ENCODE peak calls at places on chromosomes 12 and 14, in six cellular contexts. J is A549, N is SK-N-SH, Y is HepG2, L is GM12878, U is K562. K is an unnamed sample.

GRCh38 chr12:51156366-51156765 is 16.6 kb downstream of the TFCP2 start:
- DNase-seq in U (no peak), N (no peak), J (no peak), L (no peak), Y (no peak), K (no peak)

GRCh38 chr12:57063991-57064725 is 14.2 kb upstream of the MYO1A start:
- DNase-seq in J (no peak), Y (no peak), N (no peak), U (no peak), L (peak; percentile 69), K (peak; percentile 41)

GRCh38 chr12:91846466-91847055 is 299.1 kb downstream of the BTG1 start:
- DNase-seq in U (no peak), N (no peak), L (no peak), Y (no peak), J (no peak), K (peak; percentile 3)

GRCh38 chr12:46300906-46301305 is 32.1 kb upstream of the SLC38A1 start:
- DNase-seq in J (no peak), N (no peak), U (no peak), Y (no peak), L (no peak), K (peak; percentile 27)

GRCh38 chr12:69556383-69556782 is 28.9 kb upstream of the CCT2 start:
- DNase-seq in J (no peak), U (no peak), L (no peak), Y (peak; percentile 10), N (no peak), K (no peak)

GRCh38 chr14:67675219-67675582 is 769 bp upstream of the VTI1B start:
- DNase-seq in U (no peak), L (no peak), Y (no peak), J (no peak), N (no peak), K (no peak)

GRCh38 chr12:129746318-129746717 is 157.5 kb downstream of the TMEM132D start:
- DNase-seq in L (no peak), U (no peak), J (no peak), N (no peak), Y (no peak), K (no peak)

GRCh38 chr12:49750027-49750977 is 8.9 kb downstream of the TMBIM6 start:
- DNase-seq in L (peak; percentile 36), U (no peak), J (no peak), Y (peak; percentile 31), N (no peak), K (peak; percentile 80)

GRCh38 chr14:39988939-39989338 is 556.7 kb upstream of the FBXO33 start:
- DNase-seq in Y (peak; percentile 64), N (no peak), L (no peak), J (no peak), U (no peak), K (no peak)

GRCh38 chr12:6914246-6914947 is at the start of gene ENO2:
- DNase-seq in N (peak; percentile 91), J (peak; percentile 79), Y (peak; percentile 44), U (peak; percentile 44), L (no peak), K (peak; percentile 63)

GRCh38 chr12:75438052-75438754 is 42.4 kb upstream of the GLIPR1 start:
- DNase-seq in Y (no peak), L (no peak), J (no peak), U (no peak), N (no peak), K (no peak)

GRCh38 chr12:52613363-52614030 is 4.9 kb downstream of the KRT73 start:
- DNase-seq in N (no peak), Y (no peak), J (no peak), L (no peak), U (no peak), K (no peak)

GRCh38 chr12:30044206-30044605 is 260.5 kb upstream of the TMTC1 start:
- DNase-seq in L (no peak), U (no peak), N (no peak), Y (no peak), J (no peak), K (no peak)

GRCh38 chr12:4137441-4137840 is 136.1 kb upstream of the CCND2 start:
- DNase-seq in U (no peak), L (no peak), Y (no peak), N (no peak), J (no peak), K (no peak)

GRCh38 chr12:123064356-123064755 is 83.9 kb downstream of the ARL6IP4 start:
- DNase-seq in J (no peak), U (no peak), Y (no peak), L (no peak), N (no peak), K (no peak)

GRCh38 chr14:87628129-87628528 is 364.9 kb downstream of the GALC start:
- DNase-seq in L (no peak), U (no peak), N (no peak), J (no peak), Y (peak; percentile 1), K (peak; percentile 1)

GRCh38 chr12:51362747-51363342 is 16.4 kb upstream of the CELA1 start:
- DNase-seq in Y (no peak), N (no peak), L (no peak), J (no peak), U (peak; percentile 49), K (no peak)

GRCh38 chr14:93003945-93004698 is 81.2 kb downstream of the CHGA start:
- DNase-seq in U (no peak), Y (no peak), J (no peak), N (peak; percentile 71), L (no peak), K (no peak)

GRCh38 chr12:91139981-91140659 is 28.8 kb upstream of the LUM start:
- DNase-seq in J (no peak), Y (no peak), L (no peak), U (no peak), N (no peak), K (peak; percentile 95)

GRCh38 chr12:569803-570236 is 93.4 kb downstream of the NINJ2 start:
- DNase-seq in L (no peak), Y (peak; percentile 66), U (peak; percentile 89), N (peak; percentile 98), J (peak; percentile 95), K (peak; percentile 70)

GRCh38 chr12:90250766-90251165 is 542.1 kb upstream of the ATP2B1 start:
- DNase-seq in J (no peak), L (no peak), N (no peak), U (no peak), Y (no peak), K (no peak)

GRCh38 chr14:103188691-103189480 is 65.6 kb downstream of the TNFAIP2 start:
- DNase-seq in N (peak; percentile 64), L (no peak), U (no peak), Y (no peak), J (no peak), K (no peak)

GRCh38 chr12:72028966-72029365 is 90.3 kb downstream of the TPH2 start:
- DNase-seq in U (no peak), J (no peak), N (no peak), Y (no peak), L (no peak), K (no peak)

GRCh38 chr12:67705394-67706370 is 57.1 kb downstream of the DYRK2 start:
- DNase-seq in Y (no peak), N (peak; percentile 17), L (no peak), U (no peak), J (no peak), K (peak; percentile 82)

GRCh38 chr12:121277367-121277744 is 19.2 kb downstream of the CAMKK2 start:
- DNase-seq in N (no peak), U (no peak), L (no peak), J (no peak), Y (no peak), K (no peak)

GRCh38 chr12:120110550-120111501 is 5.7 kb downstream of the RAB35 start:
- DNase-seq in U (no peak), Y (no peak), J (no peak), N (no peak), L (no peak), K (no peak)

GRCh38 chr14:23137221-23138172 is 18.4 kb upstream of the CEBPE start:
- DNase-seq in L (no peak), U (no peak), Y (no peak), J (no peak), N (no peak), K (no peak)

GRCh38 chr12:40727774-40728483 is 35.7 kb downstream of the CNTN1 start:
- DNase-seq in J (peak; percentile 63), N (peak; percentile 33), Y (no peak), U (no peak), L (no peak), K (no peak)

GRCh38 chr12:107129315-107129930 is 36.1 kb upstream of the CRY1 start:
- DNase-seq in Y (no peak), N (no peak), L (no peak), U (no peak), J (no peak), K (no peak)

GRCh38 chr14:92945959-92946846 is 23.3 kb downstream of the CHGA start:
- DNase-seq in J (peak; percentile 39), L (no peak), U (no peak), N (peak; percentile 62), Y (no peak), K (peak; percentile 60)

GRCh38 chr12:58917699-58918334 is 2.5 kb downstream of the LRIG3 start:
- DNase-seq in J (no peak), L (no peak), U (no peak), Y (no peak), N (no peak), K (no peak)

GRCh38 chr12:5083955-5084849 is 40.5 kb downstream of the KCNA5 start:
- DNase-seq in J (peak; percentile 63), L (peak; percentile 23), U (peak; percentile 39), N (peak; percentile 66), Y (peak; percentile 24), K (peak; percentile 71)

GRCh38 chr12:120642806-120643205 is 2.4 kb downstream of the CABP1 start:
- DNase-seq in J (no peak), L (no peak), N (no peak), U (no peak), Y (no peak), K (peak; percentile 4)

GRCh38 chr14:74501135-74501614 is 7.6 kb downstream of the ISCA2 start:
- DNase-seq in Y (peak; percentile 52), U (peak; percentile 37), J (peak; percentile 49), L (no peak), N (peak; percentile 87), K (peak; percentile 83)
- TF ChIP-seq SMC3 in Y (peak; percentile 33), U (peak; percentile 12), J (no peak), L (no peak), N (peak; percentile 72), K (peak; percentile 79)

GRCh38 chr12:14362347-14362746 is 3.1 kb upstream of the ATF7IP start:
- DNase-seq in Y (no peak), L (peak; percentile 39), U (no peak), J (no peak), N (no peak), K (no peak)
- TF ChIP-seq SMC3 in Y (no peak), L (no peak), U (no peak), J (no peak), N (no peak), K (no peak)

GRCh38 chr12:93819048-93819491 is 141.9 kb downstream of the CRADD start:
- DNase-seq in Y (no peak), L (no peak), U (no peak), N (no peak), J (no peak), K (peak; percentile 88)
- TF ChIP-seq SMC3 in Y (no peak), L (no peak), U (no peak), N (no peak), J (no peak), K (no peak)

DNA sequence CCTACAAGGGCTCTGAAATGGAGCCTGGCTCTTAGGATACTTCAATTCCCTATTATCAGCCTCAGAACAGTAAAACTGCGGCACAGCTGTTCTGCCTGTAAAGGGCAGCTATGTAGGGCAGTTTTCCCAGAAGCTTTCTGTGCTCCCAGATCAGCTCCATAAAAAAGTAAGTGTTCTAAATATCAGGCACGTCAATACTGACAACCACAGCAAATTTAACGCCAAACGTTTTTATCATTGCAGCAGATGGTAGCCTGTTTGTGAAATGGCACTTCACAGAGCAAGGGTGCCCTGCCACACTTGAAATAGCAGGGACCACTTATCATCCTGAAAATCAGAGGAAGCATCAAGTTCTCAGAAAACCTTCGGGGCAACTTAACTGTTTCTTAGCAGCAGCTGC is 54.8 kb upstream of the PTHLH start:
- DNase-seq in N (no peak), J (no peak), Y (no peak), U (no peak), L (no peak), K (no peak)
- TF ChIP-seq SMC3 in N (no peak), J (no peak), Y (no peak), U (no peak), L (no peak), K (no peak)